ENCODE peak calls at places on chromosome 11, in ten cellular contexts. L, V, K, H, J, C, N, O, Q and M are unnamed samples.

GRCh38 chr11:123494195-123495050 is 64.4 kb downstream of the GRAMD1B start:
- DNase-seq in L (no peak), V (no peak), K (peak; percentile 20), H (no peak), J (no peak), C (no peak), N (no peak), O (no peak), Q (no peak), M (peak; percentile 22)

GRCh38 chr11:47565340-47566165 is at the start of gene PTPMT1:
- DNase-seq in L (peak; percentile 59), V (peak; percentile 66), K (peak; percentile 68), H (peak; percentile 87), J (no peak), C (peak; percentile 72), N (peak; percentile 38), O (peak; percentile 66), Q (no peak), M (peak; percentile 79)

GRCh38 chr11:129951883-129952262 is 50.8 kb downstream of the PRDM10 start:
- DNase-seq in L (no peak), V (no peak), K (no peak), H (no peak), J (no peak), C (no peak), N (no peak), O (no peak), Q (no peak), M (no peak)

GRCh38 chr11:126426820-126427749 is 71.6 kb downstream of the ST3GAL4 start:
- DNase-seq in L (no peak), V (no peak), K (no peak), H (no peak), J (no peak), C (no peak), N (no peak), O (peak; percentile 66), Q (no peak), M (no peak)

GRCh38 chr11:108224908-108225786 is 2.3 kb downstream of the ATM start:
- DNase-seq in L (peak; percentile 81), V (no peak), K (no peak), H (no peak), J (no peak), C (no peak), N (no peak), O (no peak), Q (no peak), M (no peak)

GRCh38 chr11:132523929-132524328 is 1008.4 kb downstream of the OPCML start:
- DNase-seq in L (no peak), V (no peak), K (no peak), H (no peak), J (no peak), C (no peak), N (no peak), O (no peak), Q (no peak), M (peak; percentile 9)

GRCh38 chr11:121389651-121390050 is 62.5 kb upstream of the SORL1 start:
- DNase-seq in L (no peak), V (no peak), K (peak; percentile 5), H (no peak), J (no peak), C (no peak), N (no peak), O (no peak), Q (no peak), M (peak; percentile 24)

GRCh38 chr11:78216571-78217287 is 28.0 kb downstream of the USP35 start:
- DNase-seq in L (no peak), V (no peak), K (no peak), H (no peak), J (no peak), C (peak; percentile 66), N (no peak), O (peak; percentile 11), Q (no peak), M (peak; percentile 68)

GRCh38 chr11:117715801-117716200 is 81.2 kb downstream of the DSCAML1 start:
- DNase-seq in L (no peak), V (no peak), K (no peak), H (no peak), J (no peak), C (no peak), N (no peak), O (no peak), Q (no peak), M (no peak)

GRCh38 chr11:64745523-64746328 is 1.8 kb upstream of the RASGRP2 start:
- DNase-seq in L (peak; percentile 86), V (no peak), K (peak; percentile 82), H (peak; percentile 97), J (no peak), C (no peak), N (peak; percentile 62), O (peak; percentile 79), Q (no peak), M (no peak)

GRCh38 chr11:86116996-86117705 is 48.3 kb upstream of the PICALM start:
- DNase-seq in L (no peak), V (no peak), K (peak; percentile 36), H (no peak), J (no peak), C (peak; percentile 73), N (no peak), O (no peak), Q (peak; percentile 59), M (peak; percentile 81)

GRCh38 chr11:86118201-86118600 is 49.3 kb upstream of the PICALM start:
- DNase-seq in L (no peak), V (no peak), K (no peak), H (no peak), J (no peak), C (no peak), N (no peak), O (no peak), Q (no peak), M (no peak)

GRCh38 chr11:86116386-86116726 is 47.5 kb upstream of the PICALM start:
- DNase-seq in L (peak; percentile 15), V (peak; percentile 47), K (peak; percentile 81), H (no peak), J (no peak), C (peak; percentile 69), N (no peak), O (no peak), Q (peak; percentile 94), M (peak; percentile 90)

GRCh38 chr11:86117706-86118050 is 48.8 kb upstream of the PICALM start:
- DNase-seq in L (no peak), V (no peak), K (no peak), H (no peak), J (no peak), C (peak; percentile 28), N (no peak), O (no peak), Q (peak; percentile 13), M (peak; percentile 15)

DNA sequence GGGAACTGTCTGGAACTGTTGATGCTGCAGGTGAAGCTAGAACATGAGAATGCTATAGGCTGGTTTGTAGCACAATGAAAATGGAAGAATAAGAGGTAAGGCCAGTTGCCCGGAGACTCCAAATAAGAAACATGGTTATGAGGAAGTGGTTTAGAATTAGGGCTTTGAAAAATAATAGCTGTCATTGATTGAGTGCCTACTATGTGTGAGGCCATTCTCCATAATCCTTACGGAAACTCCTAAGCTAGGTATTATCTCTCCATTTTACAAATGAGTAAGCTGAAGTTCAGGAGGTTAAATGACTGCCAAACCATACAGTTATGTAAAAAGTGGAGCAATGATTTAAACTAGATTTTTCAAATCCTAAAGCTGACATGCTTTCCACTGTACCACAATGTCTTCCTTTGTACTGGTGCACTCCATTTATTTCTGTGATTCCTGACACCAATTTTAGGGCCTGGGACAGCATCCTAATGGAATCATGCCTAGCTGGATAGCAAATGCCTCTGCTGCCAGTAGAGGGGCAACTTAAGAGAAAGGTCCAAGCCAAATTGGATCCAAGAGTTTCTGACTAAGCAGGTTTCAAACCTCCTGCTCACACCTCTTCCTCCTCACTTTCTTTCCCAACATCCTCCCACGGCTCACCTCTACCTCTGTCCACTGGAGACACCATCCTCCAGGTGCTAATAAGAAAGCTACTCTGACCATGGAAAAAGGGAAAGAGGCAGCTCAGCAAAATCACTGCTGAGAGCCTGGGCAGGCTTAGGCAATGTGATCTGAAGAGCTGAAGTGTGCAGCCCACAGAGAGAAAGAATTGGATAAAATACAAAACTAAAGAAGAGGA is 46.9 kb upstream of the PICALM start:
- DNase-seq in L (no peak), V (no peak), K (peak; percentile 8), H (no peak), J (no peak), C (peak; percentile 22), N (no peak), O (no peak), Q (no peak), M (peak; percentile 59)
- H3K4me3 ChIP-seq in L (peak overlapping the region; percentile 46), V (no peak overlapping the region), K (no peak overlapping the region), H (no peak overlapping the region), J (no peak overlapping the region), C (peak overlapping the region; percentile 39), N (no peak overlapping the region), O (no peak overlapping the region), Q (peak overlapping the region; percentile 13), M (no peak overlapping the region)

GRCh38 chr11:128716661-128717210 is 22.9 kb downstream of the FLI1 start:
- DNase-seq in L (peak; percentile 48), V (peak; percentile 37), K (peak; percentile 59), H (no peak), J (no peak), C (no peak), N (no peak), O (no peak), Q (no peak), M (no peak)
- H3K4me3 ChIP-seq in L (peak overlapping the region; percentile 73), V (peak overlapping the region; percentile 34), K (peak overlapping the region; percentile 12), H (peak overlapping the region; percentile 2), J (no peak overlapping the region), C (no peak overlapping the region), N (no peak overlapping the region), O (no peak overlapping the region), Q (no peak overlapping the region), M (no peak overlapping the region)

GRCh38 chr11:60974726-60975125 is 3.2 kb downstream of the CD6 start:
- DNase-seq in L (no peak), V (no peak), K (no peak), H (no peak), J (no peak), C (no peak), N (no peak), O (no peak), Q (no peak), M (no peak)
- H3K4me3 ChIP-seq in L (peak overlapping the region; percentile 92), V (no peak overlapping the region), K (no peak overlapping the region), H (no peak overlapping the region), J (no peak overlapping the region), C (no peak overlapping the region), N (no peak overlapping the region), O (no peak overlapping the region), Q (no peak overlapping the region), M (no peak overlapping the region)

DNA sequence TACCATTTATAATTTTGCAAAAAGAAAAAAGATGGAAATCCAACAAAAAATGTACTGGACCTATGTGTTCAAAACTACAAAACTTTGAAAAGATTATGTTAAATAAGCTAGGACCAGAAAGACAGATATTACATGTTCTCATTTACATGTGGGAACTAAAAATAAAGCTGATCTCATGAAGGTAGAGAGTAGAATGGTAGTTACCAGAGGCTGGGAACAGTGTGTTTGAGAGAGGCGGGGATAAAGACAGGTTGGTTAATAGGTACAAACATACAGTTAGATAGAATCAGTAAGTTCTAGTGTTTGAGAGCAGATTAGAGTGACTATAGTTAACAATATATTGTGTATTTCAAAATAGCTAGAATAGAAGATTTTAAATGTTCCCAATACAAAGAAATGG is 71.6 kb downstream of the USP47 start:
- DNase-seq in L (no peak), V (no peak), K (no peak), H (no peak), J (no peak), C (no peak), N (no peak), O (no peak), Q (no peak), M (no peak)
- H3K4me3 ChIP-seq in L (no peak overlapping the region), V (no peak overlapping the region), K (no peak overlapping the region), H (no peak overlapping the region), J (no peak overlapping the region), C (no peak overlapping the region), N (no peak overlapping the region), O (no peak overlapping the region), Q (no peak overlapping the region), M (no peak overlapping the region)